ENCODE peak calls at places on chromosomes 16 and 17, in six cellular contexts. R is B cell; B is stimulated activated naive B cell treated with anti-CD40 and anti-IgM and Interleukin-4, amounts not matched to agents 10 μg/mL and 1 μg/mL and 100 μg/mL, for 72 hours; G is stimulated activated CD4-positive, alpha-beta T cell treated with anti-CD3 and anti-CD28 coated beads, Interleukin-12 subunit alpha, Interleukin-12 subunit beta, amount 100 ng/mL, for 48 hours; L is Right ventricle myocardium superior; E is DMS 273 treated with DMSO at 0.1 percent for 48 hours. A is an unnamed sample.

GRCh38 chr17:61251939-61252865 is 147.4 kb upstream of the TBX2 start:
- DNase-seq in L (peak), G (no peak), R (no peak), E (no peak), B (peak), A (no peak)

GRCh38 chr16:87207509-87207908 is 109.7 kb downstream of the C16orf95 start:
- DNase-seq in L (no peak), R (no peak), B (no peak), G (no peak), E (no peak), A (no peak)

GRCh38 chr16:19698480-19699465 is 19.3 kb downstream of the KNOP1 start:
- DNase-seq in R (no peak), E (no peak), G (no peak), B (no peak), L (no peak), A (no peak)

GRCh38 chr17:1710807-1711553 is 803 bp upstream of the TLCD2 start:
- DNase-seq in B (no peak), G (no peak), L (peak), R (no peak), E (no peak), A (no peak)

GRCh38 chr16:47143677-47144558 is at the start of gene NETO2:
- DNase-seq in B (peak), E (no peak), L (peak), R (peak), G (peak), A (no peak)

GRCh38 chr17:42509916-42510315 is 26.1 kb upstream of the NAGLU start:
- DNase-seq in E (no peak), B (no peak), G (no peak), R (no peak), L (no peak), A (no peak)

GRCh38 chr16:82672676-82673075 is 45.9 kb downstream of the CDH13 start:
- DNase-seq in G (no peak), E (no peak), R (no peak), B (no peak), L (no peak), A (no peak)

GRCh38 chr17:29292992-29293889 is 707 bp downstream of the NUFIP2 start:
- DNase-seq in L (peak), B (peak), G (no peak), E (no peak), R (peak), A (no peak)

GRCh38 chr17:2068589-2069051 is 13.7 kb downstream of the HIC1 start:
- DNase-seq in R (no peak), G (no peak), L (no peak), E (peak), B (no peak), A (no peak)

GRCh38 chr16:58339452-58339938 is 44.7 kb upstream of the PRSS54 start:
- DNase-seq in B (no peak), G (no peak), E (peak), L (no peak), R (no peak), A (peak)

GRCh38 chr17:67171560-67171959 is 73.4 kb downstream of the HELZ start:
- DNase-seq in L (no peak), R (no peak), B (no peak), E (no peak), G (no peak), A (no peak)

GRCh38 chr16:29738514-29738913 is 7.3 kb downstream of the C16orf54 start:
- DNase-seq in G (peak), R (peak), B (peak), L (no peak), E (no peak), A (no peak)

GRCh38 chr17:45848868-45849535 is 4.3 kb downstream of the SPPL2C start:
- DNase-seq in R (no peak), B (no peak), L (peak), E (no peak), G (no peak), A (no peak)

GRCh38 chr16:69672998-69673713 is 53.2 kb downstream of the NQO1 start:
- DNase-seq in G (no peak), B (no peak), L (no peak), R (no peak), E (no peak), A (no peak)

GRCh38 chr17:8162997-8163977 is 539 bp upstream of the VAMP2 start:
- DNase-seq in E (no peak), G (no peak), R (no peak), L (peak), B (no peak), A (peak)

GRCh38 chr16:81616321-81617020 is 162.6 kb upstream of the PLCG2 start:
- DNase-seq in R (peak), B (peak), L (peak), E (peak), G (peak), A (no peak)

GRCh38 chr16:89599451-89599858 is 14.0 kb upstream of the DPEP1 start:
- DNase-seq in L (no peak), R (no peak), B (no peak), G (no peak), E (peak), A (no peak)

GRCh38 chr16:23301251-23302044 is 654 bp upstream of the SCNN1B start:
- DNase-seq in L (no peak), R (no peak), E (no peak), B (no peak), G (no peak), A (no peak)

GRCh38 chr17:45261577-45262515 is at the start of gene SPATA32:
- DNase-seq in L (peak), R (peak), E (no peak), B (peak), G (peak), A (no peak)

GRCh38 chr16:89422905-89423630 is 67.3 kb downstream of the ANKRD11 start:
- DNase-seq in E (no peak), L (no peak), R (no peak), G (peak), B (peak), A (no peak)

GRCh38 chr17:82332669-82333278 is 792 bp downstream of the SECTM1 start:
- DNase-seq in L (peak), B (peak), E (no peak), G (no peak), R (peak), A (no peak)

GRCh38 chr17:40068129-40068581 is 5.4 kb downstream of the THRA start:
- DNase-seq in R (no peak), G (no peak), B (no peak), E (no peak), L (no peak), A (no peak)

GRCh38 chr17:74452027-74452840 is 14.2 kb upstream of the CD300A start:
- DNase-seq in R (no peak), E (peak), B (no peak), G (no peak), L (peak), A (peak)

GRCh38 chr17:57834146-57834741 is 15.6 kb downstream of the MRPS23 start:
- DNase-seq in G (no peak), E (no peak), B (no peak), R (no peak), L (peak), A (no peak)

GRCh38 chr17:69228576-69228975 is at the start of gene ABCA10:
- DNase-seq in B (no peak), E (no peak), G (no peak), R (no peak), L (no peak), A (no peak)

GRCh38 chr17:2901582-2901981 is 105.3 kb downstream of the RAP1GAP2 start:
- DNase-seq in L (peak), G (no peak), R (no peak), E (no peak), B (no peak), A (no peak)

GRCh38 chr17:56917559-56918296 is 3.9 kb upstream of the TRIM25 start:
- DNase-seq in G (no peak), L (no peak), E (no peak), B (no peak), R (no peak), A (no peak)

GRCh38 chr16:67967956-67968439 is 439 bp downstream of the SLC12A4 start:
- DNase-seq in R (peak), G (no peak), B (peak), L (peak), E (no peak), A (no peak)

GRCh38 chr16:20763461-20764232 is at the start of gene ACSM3:
- DNase-seq in B (peak), E (peak), R (peak), L (no peak), G (peak), A (no peak)

GRCh38 chr17:5562661-5563360 is 21.5 kb downstream of the NLRP1 start:
- DNase-seq in E (no peak), B (no peak), G (no peak), L (no peak), R (no peak), A (no peak)

GRCh38 chr16:54690710-54691109 is 240.0 kb upstream of the IRX5 start:
- DNase-seq in R (no peak), E (no peak), B (no peak), L (no peak), G (no peak), A (no peak)

GRCh38 chr16:396605-397004 is 394 bp upstream of the NME4 start:
- DNase-seq in R (no peak), G (no peak), E (no peak), B (no peak), L (peak), A (peak)

GRCh38 chr16:88303890-88304819 is 78.6 kb upstream of the ZNF469 start:
- DNase-seq in G (no peak), B (no peak), L (peak), E (no peak), R (no peak), A (no peak)

GRCh38 chr16:29922326-29922725 is 3.7 kb downstream of the KCTD13 start:
- DNase-seq in B (no peak), G (no peak), R (no peak), L (no peak), E (no peak), A (no peak)

GRCh38 chr17:16258916-16259315 is 41.9 kb downstream of the PIGL start:
- DNase-seq in E (no peak), B (no peak), R (no peak), G (no peak), L (no peak), A (no peak)

GRCh38 chr17:77266891-77267341 is 126.1 kb downstream of the SEC14L1 start:
- DNase-seq in E (no peak), B (no peak), R (no peak), G (no peak), L (no peak), A (peak)

GRCh38 chr17:51060396-51060795 is 60.3 kb downstream of the SPAG9 start:
- DNase-seq in E (no peak), G (no peak), B (no peak), L (no peak), R (no peak), A (no peak)